ENCODE peak calls at places on chromosomes 7 and 10, in ten cellular contexts. C is fibroblast of lung; Z is SW 1271; E is NCI-H510A; A is stimulated activated CD4-positive, alpha-beta T cell treated with anti-CD3 and anti-CD28 coated beads, Interleukin-2, amount 100 ng/mL, for 48 hours; D is activated CD4-positive, alpha-beta T cell treated with anti-CD3 and anti-CD28 coated beads for 24 hours; H is iris pigment epithelial cell; B is HS-27A; N is retina; L is left ventricle myocardium superior. I is an unnamed sample.

GRCh38 chr10:62885656-62886461 is 69.7 kb upstream of the EGR2 start:
- DNase-seq in C (peak; percentile 32), Z (no peak), E (peak; percentile 8), A (no peak), D (no peak), H (peak; percentile 47), B (peak; percentile 15), N (peak; percentile 12), L (no peak), I (no peak)

GRCh38 chr7:105178177-105178576 is 164.2 kb downstream of the KMT2E start:
- DNase-seq in C (no peak), Z (no peak), E (no peak), A (no peak), D (no peak), H (no peak), B (no peak), N (no peak), L (no peak), I (no peak)

GRCh38 chr10:42754155-42755027 is 28.2 kb upstream of the BMS1 start:
- DNase-seq in C (peak; percentile 24), Z (no peak), E (no peak), A (peak; percentile 6), D (no peak), H (peak; percentile 25), B (no peak), N (peak; percentile 80), L (peak; percentile 73), I (no peak)

GRCh38 chr10:625751-626711 is 63.4 kb downstream of the DIP2C start:
- DNase-seq in C (no peak), Z (no peak), E (no peak), A (no peak), D (no peak), H (no peak), B (no peak), N (peak; percentile 59), L (no peak), I (no peak)

GRCh38 chr7:41156268-41156667 is 546.6 kb downstream of the INHBA start:
- DNase-seq in C (no peak), Z (no peak), E (no peak), A (no peak), D (no peak), H (peak; percentile 25), B (no peak), N (no peak), L (no peak), I (no peak)

GRCh38 chr7:123763191-123763661 is 14.4 kb upstream of the WASL start:
- DNase-seq in C (no peak), Z (no peak), E (no peak), A (no peak), D (no peak), H (no peak), B (no peak), N (no peak), L (no peak), I (no peak)

GRCh38 chr10:118017071-118017740 is 29.5 kb downstream of the RAB11FIP2 start:
- DNase-seq in C (no peak), Z (no peak), E (no peak), A (no peak), D (no peak), H (no peak), B (no peak), N (no peak), L (no peak), I (no peak)

GRCh38 chr10:71283410-71283809 is 35.6 kb upstream of the SLC29A3 start:
- DNase-seq in C (no peak), Z (no peak), E (no peak), A (no peak), D (no peak), H (no peak), B (no peak), N (no peak), L (no peak), I (no peak)

GRCh38 chr7:193538-194256 is 1.3 kb downstream of the FAM20C start:
- DNase-seq in C (peak; percentile 21), Z (no peak), E (no peak), A (no peak), D (no peak), H (peak; percentile 24), B (no peak), N (peak; percentile 81), L (no peak), I (no peak)

GRCh38 chr7:90337106-90337505 is 9.4 kb upstream of the GTPBP10 start:
- DNase-seq in C (no peak), Z (no peak), E (no peak), A (no peak), D (no peak), H (peak; percentile 18), B (peak; percentile 40), N (no peak), L (no peak), I (no peak)

GRCh38 chr7:130454959-130455358 is 14.1 kb upstream of the CEP41 start:
- DNase-seq in C (no peak), Z (no peak), E (no peak), A (no peak), D (no peak), H (no peak), B (no peak), N (no peak), L (no peak), I (no peak)

GRCh38 chr7:128076831-128077271 is 45.6 kb upstream of the LRRC4 start:
- DNase-seq in C (peak; percentile 31), Z (no peak), E (no peak), A (no peak), D (no peak), H (peak; percentile 25), B (no peak), N (peak; percentile 53), L (peak; percentile 72), I (no peak)

GRCh38 chr7:146874722-146875121 is 758.1 kb downstream of the CNTNAP2 start:
- DNase-seq in C (no peak), Z (no peak), E (no peak), A (no peak), D (no peak), H (no peak), B (no peak), N (no peak), L (no peak), I (no peak)

GRCh38 chr7:33745934-33746333 is 159.4 kb upstream of the BMPER start:
- DNase-seq in C (peak; percentile 39), Z (no peak), E (no peak), A (no peak), D (no peak), H (no peak), B (no peak), N (no peak), L (no peak), I (no peak)

GRCh38 chr10:66209025-66209424 is 716.8 kb upstream of the LRRTM3 start:
- DNase-seq in C (peak; percentile 13), Z (no peak), E (no peak), A (no peak), D (no peak), H (peak; percentile 14), B (no peak), N (no peak), L (no peak), I (no peak)

GRCh38 chr7:115635367-115635766 is 395.2 kb downstream of the TFEC start:
- DNase-seq in C (peak; percentile 84), Z (no peak), E (no peak), A (no peak), D (no peak), H (no peak), B (no peak), N (no peak), L (no peak), I (no peak)

GRCh38 chr7:45088821-45089313 is at the start of gene NACAD:
- DNase-seq in C (no peak), Z (no peak), E (no peak), A (no peak), D (no peak), H (no peak), B (no peak), N (peak; percentile 94), L (peak; percentile 79), I (no peak)

GRCh38 chr7:123770378-123770777 is 21.6 kb upstream of the WASL start:
- DNase-seq in C (peak; percentile 34), Z (no peak), E (no peak), A (no peak), D (no peak), H (peak; percentile 85), B (no peak), N (no peak), L (no peak), I (no peak)

GRCh38 chr7:77409005-77409738 is 7.0 kb downstream of the GSAP start:
- DNase-seq in C (peak; percentile 57), Z (no peak), E (no peak), A (no peak), D (no peak), H (peak; percentile 86), B (no peak), N (no peak), L (no peak), I (no peak)

GRCh38 chr10:22712246-22712958 is 2.0 kb downstream of the PIP4K2A start:
- DNase-seq in C (peak; percentile 64), Z (no peak), E (no peak), A (no peak), D (no peak), H (peak; percentile 41), B (no peak), N (no peak), L (no peak), I (no peak)

GRCh38 chr7:103113164-103113563 is 35.7 kb downstream of the NAPEPLD start:
- DNase-seq in C (peak; percentile 87), Z (no peak), E (no peak), A (no peak), D (no peak), H (peak; percentile 81), B (peak; percentile 59), N (no peak), L (no peak), I (no peak)

GRCh38 chr7:14071045-14071444 is 81.6 kb upstream of the ETV1 start:
- DNase-seq in C (no peak), Z (no peak), E (no peak), A (no peak), D (no peak), H (no peak), B (no peak), N (no peak), L (no peak), I (no peak)

GRCh38 chr7:47405286-47405904 is 176.5 kb downstream of the TNS3 start:
- DNase-seq in C (no peak), Z (no peak), E (no peak), A (no peak), D (no peak), H (peak; percentile 54), B (no peak), N (no peak), L (no peak), I (no peak)